ENCODE peak calls at places on chromosomes 12 and 14, in five cellular contexts. N is fibroblast of lung; P is ascending aorta; C is RWPE1; X is CD4-positive, CD25-positive, alpha-beta regulatory T cell. W is an unnamed sample.

GRCh38 chr12:51351913-51352532 is 5.5 kb upstream of the CELA1 start:
- DNase-seq in N (peak; percentile 60), P (no peak), C (no peak), X (peak; percentile 13), W (peak; percentile 17)

GRCh38 chr14:33386140-33386539 is 447.5 kb downstream of the NPAS3 start:
- DNase-seq in N (no peak), P (no peak), C (no peak), X (no peak), W (no peak)

GRCh38 chr12:105723534-105723933 is 393.0 kb downstream of the C12orf75 start:
- DNase-seq in N (no peak), P (no peak), C (no peak), X (no peak), W (no peak)

GRCh38 chr14:68685419-68686211 is 107.3 kb downstream of the ZFP36L1 start:
- DNase-seq in N (peak; percentile 67), P (no peak), C (peak; percentile 88), X (peak; percentile 73), W (peak; percentile 90)

GRCh38 chr14:30550335-30550734 is 8.6 kb upstream of the G2E3 start:
- DNase-seq in N (no peak), P (no peak), C (peak; percentile 18), X (no peak), W (no peak)

GRCh38 chr12:45464699-45465098 is 248.8 kb downstream of the ANO6 start:
- DNase-seq in N (no peak), P (no peak), C (no peak), X (no peak), W (no peak)

GRCh38 chr12:132600048-132601032 is 10.0 kb downstream of the LRCOL1 start:
- DNase-seq in N (peak; percentile 73), P (no peak), C (peak; percentile 52), X (no peak), W (no peak)

GRCh38 chr14:49019467-49020100 is 566.6 kb downstream of the RPS29 start:
- DNase-seq in N (no peak), P (no peak), C (no peak), X (no peak), W (no peak)

GRCh38 chr14:22737052-22737451 is 29.4 kb upstream of the OXA1L start:
- DNase-seq in N (no peak), P (no peak), C (no peak), X (no peak), W (no peak)

GRCh38 chr12:93183940-93184663 is 193.6 kb upstream of the NUDT4 start:
- DNase-seq in N (peak; percentile 63), P (no peak), C (no peak), X (no peak), W (no peak)

GRCh38 chr12:509494-509893 is 49.8 kb downstream of the B4GALNT3 start:
- DNase-seq in N (no peak), P (no peak), C (peak; percentile 50), X (no peak), W (no peak)

GRCh38 chr14:73467800-73468199 is 9.5 kb upstream of the NUMB start:
- DNase-seq in N (peak; percentile 75), P (no peak), C (no peak), X (no peak), W (no peak)

GRCh38 chr12:66279127-66279712 is 23.1 kb upstream of the HELB start:
- DNase-seq in N (peak; percentile 31), P (no peak), C (peak; percentile 21), X (peak; percentile 20), W (peak; percentile 21)

GRCh38 chr14:79044894-79045624 is 874.9 kb downstream of the NRXN3 start:
- DNase-seq in N (peak; percentile 64), P (no peak), C (peak; percentile 91), X (no peak), W (no peak)

GRCh38 chr14:80390911-80391310 is 179.6 kb upstream of the DIO2 start:
- DNase-seq in N (no peak), P (no peak), C (peak; percentile 69), X (no peak), W (no peak)

GRCh38 chr14:21136024-21136423 is 19.8 kb downstream of the OR5AU1 start:
- DNase-seq in N (peak; percentile 27), P (no peak), C (peak; percentile 49), X (no peak), W (no peak)

GRCh38 chr14:59248170-59248569 is 59.7 kb downstream of the DAAM1 start:
- DNase-seq in N (no peak), P (no peak), C (no peak), X (no peak), W (no peak)

GRCh38 chr12:8052679-8053078 is 13.5 kb downstream of the C3AR1 start:
- DNase-seq in N (no peak), P (no peak), C (no peak), X (no peak), W (no peak)

GRCh38 chr12:102169922-102170698 is 27.5 kb downstream of the PMCH start:
- DNase-seq in N (peak; percentile 53), P (no peak), C (peak; percentile 1), X (no peak), W (no peak)

GRCh38 chr12:49623142-49623899 is at the start of gene PRPF40B:
- DNase-seq in N (peak; percentile 75), P (peak; percentile 49), C (peak; percentile 95), X (peak; percentile 80), W (peak; percentile 78)

GRCh38 chr14:96153003-96153402 is 51.6 kb upstream of the BDKRB2 start:
- DNase-seq in N (no peak), P (no peak), C (no peak), X (no peak), W (no peak)

GRCh38 chr12:120242275-120242799 is 23.2 kb downstream of the PXN start:
- DNase-seq in N (no peak), P (no peak), C (no peak), X (no peak), W (no peak)

GRCh38 chr12:30908389-30909087 is 18.0 kb upstream of the TSPAN11 start:
- DNase-seq in N (peak; percentile 94), P (no peak), C (no peak), X (no peak), W (no peak)

GRCh38 chr14:24430682-24431568 is 1.2 kb downstream of the KHNYN start:
- DNase-seq in N (peak; percentile 61), P (no peak), C (no peak), X (peak; percentile 62), W (peak; percentile 40)

GRCh38 chr12:31588976-31589375 is 2.0 kb downstream of the DENND5B start:
- DNase-seq in N (peak; percentile 12), P (no peak), C (peak; percentile 7), X (no peak), W (no peak)

GRCh38 chr14:65281991-65282908 is 130.3 kb upstream of the FUT8 start:
- DNase-seq in N (peak; percentile 38), P (no peak), C (no peak), X (no peak), W (no peak)

GRCh38 chr12:81167694-81168093 is 89.8 kb downstream of the ACSS3 start:
- DNase-seq in N (no peak), P (no peak), C (peak; percentile 16), X (no peak), W (no peak)

GRCh38 chr12:57693317-57693658 is 644 bp upstream of the OS9 start:
- DNase-seq in N (peak; percentile 1), P (no peak), C (no peak), X (no peak), W (no peak)

GRCh38 chr12:115412821-115413220 is 728.8 kb upstream of the TBX3 start:
- DNase-seq in N (no peak), P (no peak), C (no peak), X (no peak), W (no peak)

GRCh38 chr12:107057071-107057834 is 36.1 kb downstream of the CRY1 start:
- DNase-seq in N (peak; percentile 29), P (no peak), C (peak; percentile 50), X (no peak), W (no peak)

GRCh38 chr14:103735815-103736545 is 20.4 kb downstream of the ZFYVE21 start:
- DNase-seq in N (no peak), P (no peak), C (no peak), X (no peak), W (no peak)
- H3K27ac ChIP-seq in N (no peak overlapping the region), P (peak overlapping the region; percentile 83), C (peak overlapping the region; percentile 49), X (no peak overlapping the region), W (no peak overlapping the region)

GRCh38 chr12:108313609-108314331 is 25.3 kb downstream of the CMKLR1 start:
- DNase-seq in N (no peak), P (no peak), C (no peak), X (no peak), W (no peak)
- H3K27ac ChIP-seq in N (no peak overlapping the region), P (peak overlapping the region; percentile 84), C (no peak overlapping the region), X (peak overlapping the region; percentile 10), W (no peak overlapping the region)

GRCh38 chr12:1832801-1833595 is 12.6 kb downstream of the LRTM2 start:
- DNase-seq in N (no peak), P (no peak), C (no peak), X (no peak), W (no peak)

GRCh38 chr12:1836241-1836803 is 16.0 kb downstream of the LRTM2 start:
- DNase-seq in N (no peak), P (no peak), C (no peak), X (no peak), W (no peak)

GRCh38 chr12:1835178-1836131 is 15.1 kb downstream of the LRTM2 start:
- DNase-seq in N (no peak), P (no peak), C (no peak), X (no peak), W (no peak)

GRCh38 chr12:1833596-1834028 is 13.2 kb downstream of the LRTM2 start:
- DNase-seq in N (no peak), P (no peak), C (no peak), X (no peak), W (no peak)

DNA sequence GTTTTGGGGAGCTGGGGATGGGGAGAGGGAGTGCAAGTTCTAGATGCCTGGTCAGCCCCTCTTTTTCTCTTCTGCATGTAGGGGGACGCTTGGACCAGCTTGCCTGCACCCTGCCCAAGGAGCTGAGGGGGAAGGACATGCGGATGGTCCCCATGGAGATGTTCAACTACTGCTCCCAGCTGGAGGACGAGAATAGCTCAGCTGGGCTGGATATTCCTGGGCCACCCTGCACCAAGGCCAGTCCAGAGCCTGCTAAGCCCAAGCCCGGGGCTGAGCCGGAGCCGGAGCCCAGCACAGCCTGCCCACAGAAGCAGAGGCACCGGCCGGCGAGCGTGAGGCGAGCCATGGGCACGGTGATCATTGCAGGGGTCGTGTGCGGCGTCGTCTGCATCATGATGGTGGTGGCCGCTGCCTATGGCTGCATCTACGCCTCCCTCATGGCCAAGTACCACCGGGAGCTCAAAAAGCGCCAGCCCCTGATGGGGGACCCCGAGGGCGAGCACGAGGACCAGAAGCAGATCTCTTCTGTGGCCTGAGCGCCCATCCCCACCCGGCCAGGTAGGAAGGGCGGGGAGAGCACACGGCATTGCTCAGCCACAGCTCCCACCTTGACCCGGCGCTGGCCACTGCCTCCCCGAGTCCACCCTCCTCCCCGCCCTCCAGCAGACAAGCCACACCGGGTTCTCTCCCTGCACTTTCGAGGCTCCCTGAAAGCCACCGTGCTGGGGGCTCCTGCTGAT is 14.0 kb downstream of the LRTM2 start:
- DNase-seq in N (no peak), P (no peak), C (no peak), X (no peak), W (no peak)
- H3K27ac ChIP-seq in N (no peak overlapping the region), P (no peak overlapping the region), C (no peak overlapping the region), X (no peak overlapping the region), W (no peak overlapping the region)

DNA sequence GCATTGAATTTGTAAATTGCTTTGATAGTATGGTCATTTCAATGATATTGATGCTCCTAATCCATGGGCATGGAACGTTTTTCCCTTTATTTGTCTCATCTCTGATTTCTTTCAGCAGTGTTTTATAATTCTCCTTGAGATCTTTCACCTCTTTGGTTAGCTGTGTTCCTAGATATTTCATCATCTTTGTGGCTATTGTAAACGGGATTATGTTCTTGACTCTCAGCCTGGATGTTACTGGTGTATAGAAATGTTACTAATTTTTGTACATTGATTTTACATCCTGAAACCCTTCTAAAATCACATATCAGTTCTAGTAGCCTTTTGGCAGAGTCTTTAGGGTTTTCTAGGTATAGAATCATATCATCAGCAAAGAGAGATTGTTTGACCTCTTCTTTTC is 52.6 kb downstream of the SYNE2 start:
- DNase-seq in N (peak; percentile 45), P (no peak), C (no peak), X (no peak), W (no peak)
- H3K27ac ChIP-seq in N (no peak overlapping the region), P (no peak overlapping the region), C (no peak overlapping the region), X (no peak overlapping the region), W (no peak overlapping the region)